ENCODE peak calls at places on chromosomes 6 and 20, in six cellular contexts. L, S, Y, U, O and B are unnamed samples.

GRCh38 chr6:76852776-76853175 is 610.5 kb downstream of the HTR1B start:
- DNase-seq in S (no peak), O (peak; percentile 21), L (no peak), U (no peak), Y (peak; percentile 52), B (no peak)

GRCh38 chr20:56934888-56935287 is 305.8 kb downstream of the TFAP2C start:
- DNase-seq in L (no peak), U (no peak), Y (no peak), O (no peak), S (no peak), B (no peak)

GRCh38 chr6:70479236-70479635 is 65.9 kb downstream of the FAM135A start:
- DNase-seq in L (no peak), O (peak; percentile 1), S (no peak), Y (no peak), U (no peak), B (peak; percentile 30)

GRCh38 chr20:45949542-45950329 is 15.3 kb downstream of the PCIF1 start:
- DNase-seq in S (no peak), O (no peak), Y (no peak), U (no peak), L (no peak), B (no peak)

GRCh38 chr6:110298916-110299315 is 59.2 kb downstream of the METTL24 start:
- DNase-seq in O (no peak), L (no peak), Y (no peak), U (no peak), S (no peak), B (no peak)

GRCh38 chr6:162612613-162613012 is 115.0 kb downstream of the PRKN start:
- DNase-seq in Y (no peak), L (no peak), U (no peak), S (no peak), O (no peak), B (no peak)

GRCh38 chr6:29887330-29887818 is 55.0 kb upstream of the HLA-A start:
- DNase-seq in Y (peak; percentile 37), O (peak; percentile 17), S (peak; percentile 46), L (peak; percentile 42), U (no peak), B (peak; percentile 58)

GRCh38 chr6:137589067-137589848 is 95.1 kb upstream of the OLIG3 start:
- DNase-seq in L (no peak), O (peak; percentile 16), Y (peak; percentile 69), S (peak; percentile 90), U (peak; percentile 83), B (peak; percentile 29)

GRCh38 chr6:150898390-150899170 is 33.1 kb downstream of the MTHFD1L start:
- DNase-seq in U (no peak), O (peak; percentile 68), L (no peak), S (peak; percentile 12), Y (peak; percentile 36), B (no peak)

GRCh38 chr20:45459606-45460005 is 9.9 kb upstream of the WFDC2 start:
- DNase-seq in U (no peak), O (peak; percentile 8), S (no peak), L (no peak), Y (peak; percentile 46), B (no peak)

GRCh38 chr6:166658115-166658791 is 31.2 kb upstream of the RPS6KA2 start:
- DNase-seq in Y (no peak), L (no peak), O (no peak), S (no peak), U (no peak), B (no peak)

GRCh38 chr6:11710221-11710836 is 68.3 kb downstream of the ADTRP start:
- DNase-seq in L (no peak), S (peak; percentile 87), U (no peak), Y (no peak), O (no peak), B (no peak)

GRCh38 chr6:155224031-155224451 is 39.8 kb upstream of the CLDN20 start:
- DNase-seq in L (no peak), O (peak; percentile 78), U (peak; percentile 64), Y (peak; percentile 96), S (peak; percentile 87), B (peak; percentile 82)

GRCh38 chr6:117600008-117600743 is 2.1 kb downstream of the GOPC start:
- DNase-seq in U (peak; percentile 83), O (peak; percentile 15), S (peak; percentile 29), Y (peak; percentile 33), L (no peak), B (no peak)

GRCh38 chr20:19288636-19289035 is 76.2 kb downstream of the SLC24A3 start:
- DNase-seq in U (no peak), S (no peak), L (no peak), O (no peak), Y (no peak), B (no peak)

GRCh38 chr6:31821301-31822037 is 6.1 kb upstream of the HSPA1B start:
- DNase-seq in O (peak; percentile 30), U (peak; percentile 81), L (peak; percentile 78), S (peak; percentile 63), Y (peak; percentile 69), B (peak; percentile 74)

GRCh38 chr6:146950351-146950835 is 253.8 kb upstream of the STXBP5 start:
- DNase-seq in U (peak; percentile 51), S (peak; percentile 23), O (peak; percentile 4), Y (no peak), L (no peak), B (peak; percentile 65)

GRCh38 chr6:37359034-37359433 is 5.3 kb downstream of the RNF8 start:
- DNase-seq in O (no peak), U (no peak), S (no peak), Y (no peak), L (no peak), B (no peak)

GRCh38 chr20:51600016-51600420 is 57.5 kb upstream of the NFATC2 start:
- DNase-seq in O (no peak), S (no peak), Y (no peak), U (no peak), L (no peak), B (no peak)

GRCh38 chr6:158481612-158482473 is 78.0 kb upstream of the TMEM181 start:
- DNase-seq in L (no peak), S (no peak), O (peak; percentile 71), U (no peak), Y (peak; percentile 91), B (no peak)

GRCh38 chr6:144133225-144133821 is 17.0 kb upstream of the STX11 start:
- DNase-seq in L (no peak), S (no peak), U (no peak), Y (no peak), O (no peak), B (no peak)

GRCh38 chr6:31113861-31114539 is 600 bp upstream of the PSORS1C1 start:
- DNase-seq in U (no peak), Y (no peak), O (peak; percentile 98), S (no peak), L (no peak), B (peak; percentile 26)

GRCh38 chr20:53534037-53534436 is 59.6 kb downstream of the ZNF217 start:
- DNase-seq in Y (no peak), S (no peak), L (no peak), O (no peak), U (no peak), B (no peak)